ENCODE peak calls at places on chromosomes 5 and 9, in seven cellular contexts. G is HCT116, J is H1, H is HepG2, U is K562, F is SK-N-SH, I is endothelial cell of umbilical vein. V is an unnamed sample.

GRCh38 chr9:116899337-116900006 is 212.4 kb downstream of the TRIM32 start:
- DNase-seq in G (no peak), J (peak; percentile 31), H (no peak), U (no peak), F (no peak), I (no peak), V (no peak)

GRCh38 chr9:117413346-117414219 is 1.3 kb downstream of the ASTN2 start:
- DNase-seq in G (no peak), J (no peak), H (no peak), U (no peak), F (peak; percentile 82), I (no peak), V (no peak)

GRCh38 chr5:168270446-168270845 is 21.0 kb upstream of the WWC1 start:
- DNase-seq in G (no peak), J (no peak), H (no peak), U (no peak), F (no peak), I (no peak), V (no peak)

GRCh38 chr9:76677481-76678055 is 86.7 kb upstream of the PCA3 start:
- DNase-seq in G (no peak), J (no peak), H (no peak), U (peak; percentile 24), F (no peak), I (peak; percentile 95), V (no peak)

GRCh38 chr5:122180863-122181519 is 51.6 kb downstream of the ZNF474 start:
- DNase-seq in G (no peak), J (no peak), H (no peak), U (no peak), F (no peak), I (peak; percentile 81), V (no peak)

GRCh38 chr5:52709171-52709925 is 78.4 kb upstream of the ITGA1 start:
- DNase-seq in G (no peak), J (no peak), H (peak; percentile 88), U (no peak), F (no peak), I (peak; percentile 31), V (no peak)

GRCh38 chr5:177111720-177112394 is 21.7 kb upstream of the NSD1 start:
- DNase-seq in G (peak; percentile 38), J (peak; percentile 76), H (peak; percentile 67), U (peak; percentile 72), F (peak; percentile 91), I (peak; percentile 63), V (no peak)

GRCh38 chr5:109252731-109253130 is 157.0 kb downstream of the PJA2 start:
- DNase-seq in G (no peak), J (no peak), H (no peak), U (no peak), F (no peak), I (no peak), V (no peak)

GRCh38 chr5:124651663-124652513 is 94.6 kb downstream of the ZNF608 start:
- DNase-seq in G (no peak), J (no peak), H (peak; percentile 52), U (peak; percentile 95), F (peak; percentile 90), I (peak; percentile 92), V (no peak)
- TF ChIP-seq POLR2AphosphoS5 in G (no peak), J (peak; percentile 54), H (no peak), U (peak; percentile 98), F (no peak), I (no peak), V (no peak)

GRCh38 chr9:106722051-106722753 is 140.8 kb upstream of the ZNF462 start:
- DNase-seq in G (no peak), J (no peak), H (no peak), U (no peak), F (no peak), I (no peak), V (no peak)

GRCh38 chr9:106713206-106713605 is 149.8 kb upstream of the ZNF462 start:
- DNase-seq in G (no peak), J (no peak), H (no peak), U (no peak), F (no peak), I (no peak), V (no peak)

GRCh38 chr9:106716820-106717219 is 146.1 kb upstream of the ZNF462 start:
- DNase-seq in G (no peak), J (no peak), H (no peak), U (no peak), F (no peak), I (peak; percentile 3), V (no peak)

GRCh38 chr9:106718996-106719395 is 144.0 kb upstream of the ZNF462 start:
- DNase-seq in G (no peak), J (no peak), H (no peak), U (no peak), F (no peak), I (peak; percentile 3), V (no peak)

GRCh38 chr9:106717686-106718085 is 145.3 kb upstream of the ZNF462 start:
- DNase-seq in G (peak; percentile 8), J (no peak), H (no peak), U (no peak), F (no peak), I (peak; percentile 12), V (no peak)
- H3K27ac ChIP-seq in G (no peak overlapping the region), J (no peak overlapping the region), H (no peak overlapping the region), U (no peak overlapping the region), F (peak overlapping the region; percentile 59), I (no peak overlapping the region), V (no peak overlapping the region)

DNA sequence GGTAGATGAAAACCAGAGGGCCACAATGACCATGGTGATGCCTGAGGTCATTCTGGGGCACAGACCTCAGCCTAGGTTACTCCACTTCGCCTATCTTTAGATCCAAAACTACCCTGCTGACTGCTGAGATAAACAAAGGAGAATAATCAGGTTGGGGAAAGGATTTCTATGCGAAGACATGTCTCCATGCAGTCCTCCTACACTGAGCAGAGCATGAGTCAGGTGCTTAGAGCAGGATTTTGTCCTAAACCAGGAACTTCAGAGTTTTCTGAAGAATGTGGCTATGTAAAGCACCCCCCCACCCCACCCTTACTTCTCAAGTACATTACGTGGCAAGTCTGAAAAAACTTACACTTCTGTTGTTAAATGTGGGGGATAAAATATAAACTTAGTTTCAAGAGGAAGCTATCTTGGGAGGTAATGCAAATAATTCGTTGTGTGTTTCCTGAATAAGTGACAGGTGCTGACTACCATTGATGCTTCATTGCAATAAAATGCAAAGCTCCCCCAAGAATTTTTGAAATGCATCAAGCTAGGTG is 19.4 kb downstream of the PDCD1LG2 start:
- DNase-seq in G (no peak), J (no peak), H (no peak), U (no peak), F (no peak), I (no peak), V (no peak)
- H3K9ac ChIP-seq in G (no peak overlapping the region), J (no peak overlapping the region), H (no peak overlapping the region), U (no peak overlapping the region), F (no peak overlapping the region), I (no peak overlapping the region), V (no peak overlapping the region)

DNA sequence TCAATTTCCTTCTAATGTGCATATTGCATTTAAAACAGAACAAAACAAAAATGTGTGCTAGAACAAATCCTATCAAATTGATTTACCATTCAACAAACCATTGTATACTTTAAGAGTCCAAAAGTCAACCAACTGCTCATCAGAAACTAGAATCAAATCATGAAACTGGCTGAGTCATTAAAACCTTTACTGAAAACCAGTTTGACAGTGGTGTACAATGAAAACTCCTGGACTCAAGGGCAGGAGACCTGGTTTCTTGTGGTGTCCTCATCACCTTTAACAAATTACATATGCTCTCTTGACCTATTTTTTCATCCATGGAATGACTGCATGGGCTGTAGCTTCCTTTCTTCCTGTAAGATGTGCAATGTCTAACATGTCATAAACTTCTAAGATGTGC is 315.3 kb upstream of the SLC30A5 start:
- DNase-seq in G (no peak), J (no peak), H (no peak), U (no peak), F (no peak), I (no peak), V (no peak)
- TF ChIP-seq POLR2AphosphoS5 in G (no peak), J (no peak), H (no peak), U (no peak), F (no peak), I (no peak), V (no peak)